ENCODE peak calls at places on chromosome 5, in four cellular contexts. L, W, Q and U are unnamed samples.

GRCh38 chr5:133962801-133963476 is 5.5 kb downstream of the C5orf15 start:
- DNase-seq in Q (no peak), L (no peak), W (no peak), U (no peak)

GRCh38 chr5:167244583-167244982 is 1046.9 kb upstream of the WWC1 start:
- DNase-seq in W (no peak), Q (no peak), L (no peak), U (no peak)

GRCh38 chr5:179533024-179533423 is 17.3 kb upstream of the RUFY1 start:
- DNase-seq in L (no peak), W (no peak), Q (no peak), U (no peak)

GRCh38 chr5:54537720-54538119 is 20.2 kb downstream of the SNX18 start:
- DNase-seq in L (no peak), W (no peak), Q (no peak), U (no peak)

GRCh38 chr5:89613222-89613956 is 730.4 kb upstream of the MEF2C start:
- DNase-seq in L (no peak), W (no peak), Q (no peak), U (no peak)

GRCh38 chr5:158482201-158482600 is 617.5 kb downstream of the EBF1 start:
- DNase-seq in Q (no peak), L (no peak), W (no peak), U (no peak)

GRCh38 chr5:103452666-103453065 is 109.9 kb downstream of the NUDT12 start:
- DNase-seq in L (no peak), W (no peak), Q (no peak), U (no peak)

GRCh38 chr5:142888469-142889085 is 118.4 kb downstream of the ARHGAP26 start:
- DNase-seq in W (no peak), Q (no peak), L (peak; percentile 67), U (peak; percentile 12)

GRCh38 chr5:80153586-80154126 is 102.2 kb downstream of the SERINC5 start:
- DNase-seq in W (no peak), Q (no peak), L (no peak), U (no peak)

GRCh38 chr5:56010431-56010830 is 15.7 kb upstream of the IL6ST start:
- DNase-seq in Q (no peak), L (no peak), W (no peak), U (no peak)

GRCh38 chr5:179304871-179305270 is 40.4 kb downstream of the ADAMTS2 start:
- DNase-seq in Q (no peak), L (no peak), W (no peak), U (no peak)

GRCh38 chr5:4215143-4215542 is 619.5 kb downstream of the IRX1 start:
- DNase-seq in Q (no peak), W (no peak), L (no peak), U (no peak)

GRCh38 chr5:145495741-145496140 is 339.4 kb downstream of the PRELID2 start:
- DNase-seq in W (no peak), L (no peak), Q (no peak), U (no peak)

GRCh38 chr5:39076757-39077475 is 2.7 kb upstream of the RICTOR start:
- DNase-seq in W (no peak), L (no peak), Q (no peak), U (peak; percentile 71)

GRCh38 chr5:101942321-101942882 is 353.7 kb downstream of the SLCO4C1 start:
- DNase-seq in W (no peak), L (peak; percentile 35), Q (no peak), U (no peak)

GRCh38 chr5:105392710-105393149 is 1830.1 kb upstream of the NUDT12 start:
- DNase-seq in L (no peak), W (no peak), Q (no peak), U (no peak)

GRCh38 chr5:119049824-119050449 is 20.9 kb upstream of the DMXL1 start:
- DNase-seq in Q (no peak), L (no peak), W (no peak), U (no peak)

GRCh38 chr5:59042683-59043082 is 459.8 kb downstream of the RAB3C start:
- DNase-seq in W (no peak), Q (no peak), L (no peak), U (no peak)

GRCh38 chr5:124021066-124021641 is 509.2 kb downstream of the CSNK1G3 start:
- DNase-seq in Q (no peak), L (no peak), W (no peak), U (no peak)

GRCh38 chr5:131171276-131171815 is 602 bp downstream of the LYRM7 start:
- DNase-seq in W (peak; percentile 45), Q (no peak), L (peak; percentile 13), U (no peak)

GRCh38 chr5:132070460-132071337 is 2.9 kb upstream of the CSF2 start:
- DNase-seq in L (no peak), W (no peak), Q (no peak), U (no peak)

GRCh38 chr5:83913593-83913992 is 192.9 kb upstream of the HAPLN1 start:
- DNase-seq in W (no peak), L (no peak), Q (no peak), U (no peak)

GRCh38 chr5:160922311-160922710 is 70.3 kb upstream of the ATP10B start:
- DNase-seq in L (no peak), Q (no peak), W (no peak), U (no peak)

GRCh38 chr5:180400416-180400815 is 47.3 kb upstream of the GFPT2 start:
- DNase-seq in L (no peak), Q (no peak), W (no peak), U (no peak)

GRCh38 chr5:131206061-131206460 is 35.3 kb downstream of the LYRM7 start:
- DNase-seq in W (no peak), L (no peak), Q (no peak), U (no peak)

GRCh38 chr5:110917161-110917875 is 154.2 kb upstream of the TSLP start:
- DNase-seq in Q (no peak), L (no peak), W (no peak), U (no peak)

GRCh38 chr5:68884893-68885292 is 208.9 kb upstream of the SLC30A5 start:
- DNase-seq in W (no peak), Q (no peak), L (peak; percentile 25), U (no peak)

GRCh38 chr5:154642499-154643245 is 112.5 kb upstream of the LARP1 start:
- DNase-seq in L (peak; percentile 55), Q (no peak), W (no peak), U (no peak)

GRCh38 chr5:56951131-56951945 is 585 bp downstream of the MIER3 start:
- DNase-seq in L (peak; percentile 46), Q (no peak), W (peak; percentile 53), U (peak; percentile 21)

GRCh38 chr5:125410501-125411162 is 664.2 kb upstream of the ZNF608 start:
- DNase-seq in W (no peak), L (no peak), Q (no peak), U (no peak)

GRCh38 chr5:1161832-1162229 is 39.6 kb upstream of the SLC6A19 start:
- DNase-seq in L (no peak), W (peak; percentile 25), Q (no peak), U (no peak)

GRCh38 chr5:73928486-73928885 is 302.5 kb downstream of the ARHGEF28 start:
- DNase-seq in W (no peak), L (no peak), Q (no peak), U (no peak)

GRCh38 chr5:78698218-78698751 is 49.7 kb upstream of the LHFPL2 start:
- DNase-seq in W (no peak), Q (no peak), L (no peak), U (no peak)

GRCh38 chr5:174560861-174561260 is 163.5 kb upstream of the MSX2 start:
- DNase-seq in Q (no peak), L (no peak), W (no peak), U (no peak)

GRCh38 chr5:135060021-135060420 is 26.0 kb upstream of the PITX1 start:
- DNase-seq in Q (no peak), L (no peak), W (no peak), U (no peak)